ENCODE peak calls at places on chromosomes 1 and 21, in ten cellular contexts. Y is GM18507; S is activated naive CD4-positive, alpha-beta T cell; X is fibroblast of pulmonary artery; A is GM12865; O is tibial artery; K is NCI-H226; V is germinal center; C is activated CD4-positive, alpha-beta T cell treated with anti-CD3 and anti-CD28 coated beads for 24 hours; Z is stimulated activated CD8-positive, alpha-beta memory T cell treated with anti-CD3 and anti-CD28 coated beads, Interleukin-15, amount 100 ng/mL, for 1 hour. T is an unnamed sample.

GRCh38 chr1:192439373-192440025 is 122.7 kb downstream of the RGS21 start:
- DNase-seq in A (no peak), C (no peak), K (peak; percentile 61), Y (no peak), O (no peak), X (peak; percentile 58), V (no peak), S (no peak), Z (no peak), T (no peak)

GRCh38 chr1:49541096-49541752 is 482.5 kb downstream of the AGBL4 start:
- DNase-seq in V (no peak), K (no peak), A (no peak), C (no peak), Z (no peak), X (no peak), O (no peak), Y (no peak), S (no peak), T (no peak)

GRCh38 chr1:84776639-84777038 is 86.4 kb upstream of the SSX2IP start:
- DNase-seq in X (no peak), C (no peak), S (no peak), Y (no peak), K (no peak), V (no peak), O (no peak), A (no peak), Z (no peak), T (no peak)

GRCh38 chr1:46735708-46736324 is 16.9 kb upstream of the EFCAB14 start:
- DNase-seq in V (peak; percentile 51), K (peak; percentile 61), Y (no peak), Z (no peak), A (peak; percentile 56), C (no peak), O (no peak), S (no peak), X (peak; percentile 82), T (no peak)

GRCh38 chr1:47871799-47872353 is 125.3 kb downstream of the TRABD2B start:
- DNase-seq in A (no peak), C (no peak), Y (no peak), X (peak; percentile 4), V (no peak), Z (no peak), O (no peak), K (peak; percentile 55), S (no peak), T (no peak)

GRCh38 chr1:27246194-27246593 is 11.8 kb downstream of the WDTC1 start:
- DNase-seq in K (no peak), Y (no peak), O (no peak), C (no peak), V (no peak), S (no peak), X (no peak), Z (no peak), A (no peak), T (no peak)

GRCh38 chr1:166920561-166921475 is 44.8 kb upstream of the TADA1 start:
- DNase-seq in K (no peak), V (peak; percentile 59), S (no peak), O (no peak), C (no peak), X (peak; percentile 3), A (no peak), Y (no peak), Z (no peak), T (no peak)

GRCh38 chr1:226984521-226985238 is 44.6 kb downstream of the COQ8A start:
- DNase-seq in A (no peak), V (no peak), Y (no peak), C (no peak), X (no peak), O (no peak), S (no peak), Z (no peak), K (no peak), T (no peak)

GRCh38 chr1:169595764-169596711 is 9.8 kb upstream of the F5 start:
- DNase-seq in X (peak; percentile 67), A (peak; percentile 56), V (no peak), Y (no peak), O (no peak), K (peak; percentile 28), S (no peak), C (no peak), Z (no peak), T (no peak)

GRCh38 chr1:46153228-46153627 is 20.8 kb upstream of the PIK3R3 start:
- DNase-seq in C (no peak), X (no peak), Z (no peak), Y (no peak), K (no peak), A (no peak), S (no peak), O (no peak), V (no peak), T (no peak)

GRCh38 chr1:67710417-67710816 is 25.4 kb downstream of the GADD45A start:
- DNase-seq in X (peak; percentile 72), V (no peak), Y (no peak), Z (no peak), K (no peak), S (no peak), A (no peak), C (no peak), O (peak; percentile 55), T (no peak)

GRCh38 chr1:151134396-151134795 is 12.0 kb downstream of the SEMA6C start:
- DNase-seq in O (no peak), A (no peak), Z (no peak), V (no peak), Y (no peak), C (no peak), K (no peak), X (no peak), S (no peak), T (no peak)

GRCh38 chr21:36761685-36762084 is 62.8 kb downstream of the SIM2 start:
- DNase-seq in K (no peak), V (no peak), C (no peak), A (no peak), S (no peak), O (no peak), Y (no peak), X (no peak), Z (no peak), T (no peak)

GRCh38 chr1:59414406-59415133 is 117.7 kb downstream of the FGGY start:
- DNase-seq in O (no peak), C (no peak), Z (no peak), Y (no peak), K (peak; percentile 44), X (peak; percentile 58), S (no peak), A (no peak), V (no peak), T (peak; percentile 39)

GRCh38 chr1:108877324-108877812 is 583 bp downstream of the GPSM2 start:
- DNase-seq in Y (no peak), A (no peak), O (peak; percentile 32), C (no peak), Z (no peak), V (peak; percentile 12), K (no peak), X (peak; percentile 42), S (no peak), T (no peak)

GRCh38 chr1:173798078-173798477 is 26.4 kb upstream of the DARS2 start:
- DNase-seq in S (no peak), Z (no peak), V (no peak), X (no peak), K (no peak), O (no peak), Y (no peak), A (no peak), C (no peak), T (no peak)

GRCh38 chr1:168555521-168556046 is 11.8 kb upstream of the XCL2 start:
- DNase-seq in X (no peak), A (no peak), Y (no peak), O (no peak), C (no peak), K (no peak), Z (no peak), S (no peak), V (no peak), T (no peak)

GRCh38 chr21:31509108-31510017 is 150.1 kb upstream of the SOD1 start:
- DNase-seq in V (peak; percentile 65), S (peak; percentile 63), X (peak; percentile 14), C (peak; percentile 80), A (peak; percentile 58), K (peak; percentile 43), Z (peak; percentile 49), O (no peak), Y (peak; percentile 37), T (no peak)

GRCh38 chr1:231162970-231163830 is 1.3 kb downstream of the TRIM67 start:
- DNase-seq in S (no peak), X (no peak), K (no peak), A (no peak), Y (no peak), O (no peak), V (no peak), C (no peak), Z (no peak), T (no peak)

GRCh38 chr1:57279909-57280666 is 143.8 kb downstream of the DAB1 start:
- DNase-seq in K (peak; percentile 26), O (no peak), C (no peak), Z (no peak), A (no peak), X (no peak), S (no peak), V (no peak), Y (no peak), T (no peak)

GRCh38 chr1:206633708-206634121 is 1.6 kb upstream of the DYRK3 start:
- DNase-seq in K (peak; percentile 84), V (no peak), A (no peak), C (no peak), Z (no peak), Y (no peak), S (no peak), O (peak; percentile 42), X (peak; percentile 97), T (peak; percentile 59)

T was measured in ovary.